ENCODE peak calls at places on chromosomes 13 and 19, in eight cellular contexts. One of them, this sample, is unnamed.

GRCh38 chr13:50085063-50085462 is 69.8 kb downstream of the KCNRG start:
- DNase-seq in AG20443: peak; percentile 9
- DNase-seq in choroid plexus epithelial cell: peak; percentile 64
- DNase-seq in stimulated activated CD4-positive, alpha-beta T cell treated with anti-CD3 and anti-CD28 coated beads, Interleukin-1b, Interleukin-23, amount 100 ng/mL, for 24 hours: no peak
- DNase-seq in EL: peak; percentile 56
- DNase-seq in cardiac muscle cell: peak; percentile 67
- DNase-seq in fibroblast of pulmonary artery: peak; percentile 68
- DNase-seq in SW480: peak; percentile 33
- DNase-seq in this sample: no peak

GRCh38 chr13:90553167-90553566 is 794.3 kb upstream of the MIR17HG start:
- DNase-seq in SW480: no peak
- DNase-seq in fibroblast of pulmonary artery: no peak
- DNase-seq in EL: no peak
- DNase-seq in stimulated activated CD4-positive, alpha-beta T cell treated with anti-CD3 and anti-CD28 coated beads, Interleukin-1b, Interleukin-23, amount 100 ng/mL, for 24 hours: no peak
- DNase-seq in choroid plexus epithelial cell: no peak
- DNase-seq in cardiac muscle cell: no peak
- DNase-seq in AG20443: no peak
- DNase-seq in this sample: no peak

GRCh38 chr13:70568571-70568970 is 460.3 kb upstream of the KLHL1 start:
- DNase-seq in fibroblast of pulmonary artery: peak; percentile 64
- DNase-seq in choroid plexus epithelial cell: peak; percentile 76
- DNase-seq in AG20443: peak; percentile 35
- DNase-seq in stimulated activated CD4-positive, alpha-beta T cell treated with anti-CD3 and anti-CD28 coated beads, Interleukin-1b, Interleukin-23, amount 100 ng/mL, for 24 hours: no peak
- DNase-seq in cardiac muscle cell: peak; percentile 53
- DNase-seq in EL: peak; percentile 2
- DNase-seq in SW480: peak; percentile 52
- DNase-seq in this sample: peak; percentile 2

GRCh38 chr19:30870861-30871260 is 478.4 kb downstream of the TSHZ3 start:
- DNase-seq in fibroblast of pulmonary artery: no peak
- DNase-seq in EL: peak; percentile 1
- DNase-seq in SW480: no peak
- DNase-seq in AG20443: no peak
- DNase-seq in choroid plexus epithelial cell: peak; percentile 4
- DNase-seq in stimulated activated CD4-positive, alpha-beta T cell treated with anti-CD3 and anti-CD28 coated beads, Interleukin-1b, Interleukin-23, amount 100 ng/mL, for 24 hours: no peak
- DNase-seq in cardiac muscle cell: peak; percentile 0
- DNase-seq in this sample: no peak

GRCh38 chr19:48529156-48529555 is 17.5 kb upstream of the LMTK3 start:
- DNase-seq in choroid plexus epithelial cell: no peak
- DNase-seq in stimulated activated CD4-positive, alpha-beta T cell treated with anti-CD3 and anti-CD28 coated beads, Interleukin-1b, Interleukin-23, amount 100 ng/mL, for 24 hours: no peak
- DNase-seq in AG20443: no peak
- DNase-seq in SW480: no peak
- DNase-seq in cardiac muscle cell: no peak
- DNase-seq in fibroblast of pulmonary artery: no peak
- DNase-seq in EL: no peak
- DNase-seq in this sample: no peak

GRCh38 chr19:3932931-3933810 is at the start of gene NMRK2:
- DNase-seq in EL: no peak
- DNase-seq in SW480: no peak
- DNase-seq in AG20443: no peak
- DNase-seq in choroid plexus epithelial cell: no peak
- DNase-seq in stimulated activated CD4-positive, alpha-beta T cell treated with anti-CD3 and anti-CD28 coated beads, Interleukin-1b, Interleukin-23, amount 100 ng/mL, for 24 hours: no peak
- DNase-seq in cardiac muscle cell: no peak
- DNase-seq in fibroblast of pulmonary artery: no peak
- DNase-seq in this sample: no peak

GRCh38 chr19:13817615-13818371 is 22.6 kb downstream of the ZSWIM4 start:
- DNase-seq in EL: no peak
- DNase-seq in cardiac muscle cell: no peak
- DNase-seq in stimulated activated CD4-positive, alpha-beta T cell treated with anti-CD3 and anti-CD28 coated beads, Interleukin-1b, Interleukin-23, amount 100 ng/mL, for 24 hours: no peak
- DNase-seq in choroid plexus epithelial cell: no peak
- DNase-seq in fibroblast of pulmonary artery: no peak
- DNase-seq in SW480: peak; percentile 83
- DNase-seq in AG20443: no peak
- DNase-seq in this sample: no peak

GRCh38 chr13:93080587-93080986 is 146.0 kb upstream of the GPC6 start:
- DNase-seq in cardiac muscle cell: peak; percentile 59
- DNase-seq in AG20443: no peak
- DNase-seq in fibroblast of pulmonary artery: peak; percentile 66
- DNase-seq in EL: peak; percentile 8
- DNase-seq in SW480: peak; percentile 37
- DNase-seq in stimulated activated CD4-positive, alpha-beta T cell treated with anti-CD3 and anti-CD28 coated beads, Interleukin-1b, Interleukin-23, amount 100 ng/mL, for 24 hours: no peak
- DNase-seq in choroid plexus epithelial cell: peak; percentile 80
- DNase-seq in this sample: no peak

GRCh38 chr13:95235944-95236343 is 65.3 kb downstream of the ABCC4 start:
- DNase-seq in AG20443: no peak
- DNase-seq in stimulated activated CD4-positive, alpha-beta T cell treated with anti-CD3 and anti-CD28 coated beads, Interleukin-1b, Interleukin-23, amount 100 ng/mL, for 24 hours: no peak
- DNase-seq in choroid plexus epithelial cell: no peak
- DNase-seq in fibroblast of pulmonary artery: no peak
- DNase-seq in cardiac muscle cell: no peak
- DNase-seq in SW480: no peak
- DNase-seq in EL: no peak
- DNase-seq in this sample: no peak

GRCh38 chr19:2519482-2519881 is 43.6 kb downstream of the GADD45B start:
- DNase-seq in AG20443: no peak
- DNase-seq in EL: no peak
- DNase-seq in choroid plexus epithelial cell: no peak
- DNase-seq in SW480: no peak
- DNase-seq in cardiac muscle cell: no peak
- DNase-seq in stimulated activated CD4-positive, alpha-beta T cell treated with anti-CD3 and anti-CD28 coated beads, Interleukin-1b, Interleukin-23, amount 100 ng/mL, for 24 hours: no peak
- DNase-seq in fibroblast of pulmonary artery: no peak
- DNase-seq in this sample: no peak

GRCh38 chr13:25630327-25630726 is 258.6 kb downstream of the ATP8A2 start:
- DNase-seq in SW480: no peak
- DNase-seq in fibroblast of pulmonary artery: no peak
- DNase-seq in choroid plexus epithelial cell: no peak
- DNase-seq in stimulated activated CD4-positive, alpha-beta T cell treated with anti-CD3 and anti-CD28 coated beads, Interleukin-1b, Interleukin-23, amount 100 ng/mL, for 24 hours: no peak
- DNase-seq in EL: no peak
- DNase-seq in cardiac muscle cell: no peak
- DNase-seq in AG20443: no peak
- DNase-seq in this sample: no peak

GRCh38 chr19:6866646-6867255 is 20.6 kb upstream of the ADGRE1 start:
- DNase-seq in cardiac muscle cell: no peak
- DNase-seq in EL: no peak
- DNase-seq in choroid plexus epithelial cell: no peak
- DNase-seq in fibroblast of pulmonary artery: no peak
- DNase-seq in stimulated activated CD4-positive, alpha-beta T cell treated with anti-CD3 and anti-CD28 coated beads, Interleukin-1b, Interleukin-23, amount 100 ng/mL, for 24 hours: no peak
- DNase-seq in SW480: no peak
- DNase-seq in AG20443: no peak
- DNase-seq in this sample: no peak

GRCh38 chr19:2820112-2820702 is 539 bp downstream of the ZNF554 start:
- DNase-seq in cardiac muscle cell: no peak
- DNase-seq in AG20443: peak; percentile 31
- DNase-seq in fibroblast of pulmonary artery: no peak
- DNase-seq in EL: peak; percentile 26
- DNase-seq in choroid plexus epithelial cell: no peak
- DNase-seq in stimulated activated CD4-positive, alpha-beta T cell treated with anti-CD3 and anti-CD28 coated beads, Interleukin-1b, Interleukin-23, amount 100 ng/mL, for 24 hours: no peak
- DNase-seq in SW480: no peak
- DNase-seq in this sample: peak; percentile 42

GRCh38 chr13:100089633-100090032 is 740 bp downstream of the PCCA start:
- DNase-seq in stimulated activated CD4-positive, alpha-beta T cell treated with anti-CD3 and anti-CD28 coated beads, Interleukin-1b, Interleukin-23, amount 100 ng/mL, for 24 hours: no peak
- DNase-seq in cardiac muscle cell: peak; percentile 12
- DNase-seq in EL: peak; percentile 11
- DNase-seq in choroid plexus epithelial cell: peak; percentile 34
- DNase-seq in fibroblast of pulmonary artery: no peak
- DNase-seq in SW480: peak; percentile 44
- DNase-seq in AG20443: peak; percentile 14
- DNase-seq in this sample: peak; percentile 21

GRCh38 chr13:51158923-51159322 is 47.8 kb upstream of the C13orf42 start:
- DNase-seq in EL: no peak
- DNase-seq in choroid plexus epithelial cell: no peak
- DNase-seq in fibroblast of pulmonary artery: peak; percentile 16
- DNase-seq in cardiac muscle cell: peak; percentile 38
- DNase-seq in AG20443: peak; percentile 37
- DNase-seq in stimulated activated CD4-positive, alpha-beta T cell treated with anti-CD3 and anti-CD28 coated beads, Interleukin-1b, Interleukin-23, amount 100 ng/mL, for 24 hours: no peak
- DNase-seq in SW480: no peak
- DNase-seq in this sample: peak; percentile 45

GRCh38 chr13:75384881-75385707 is 96.9 kb downstream of the TBC1D4 start:
- DNase-seq in cardiac muscle cell: no peak
- DNase-seq in SW480: no peak
- DNase-seq in AG20443: no peak
- DNase-seq in choroid plexus epithelial cell: no peak
- DNase-seq in fibroblast of pulmonary artery: no peak
- DNase-seq in EL: no peak
- DNase-seq in stimulated activated CD4-positive, alpha-beta T cell treated with anti-CD3 and anti-CD28 coated beads, Interleukin-1b, Interleukin-23, amount 100 ng/mL, for 24 hours: no peak
- DNase-seq in this sample: no peak

GRCh38 chr13:95734124-95734523 is 57.2 kb downstream of the DNAJC3 start:
- DNase-seq in cardiac muscle cell: no peak
- DNase-seq in EL: no peak
- DNase-seq in fibroblast of pulmonary artery: no peak
- DNase-seq in AG20443: no peak
- DNase-seq in SW480: no peak
- DNase-seq in choroid plexus epithelial cell: no peak
- DNase-seq in stimulated activated CD4-positive, alpha-beta T cell treated with anti-CD3 and anti-CD28 coated beads, Interleukin-1b, Interleukin-23, amount 100 ng/mL, for 24 hours: no peak
- DNase-seq in this sample: no peak

GRCh38 chr19:48569814-48570213 is 17.8 kb downstream of the SULT2B1 start:
- DNase-seq in SW480: no peak
- DNase-seq in cardiac muscle cell: peak; percentile 24
- DNase-seq in AG20443: no peak
- DNase-seq in stimulated activated CD4-positive, alpha-beta T cell treated with anti-CD3 and anti-CD28 coated beads, Interleukin-1b, Interleukin-23, amount 100 ng/mL, for 24 hours: no peak
- DNase-seq in fibroblast of pulmonary artery: no peak
- DNase-seq in choroid plexus epithelial cell: no peak
- DNase-seq in EL: no peak
- DNase-seq in this sample: no peak

GRCh38 chr19:40921005-40921897 is 39.2 kb upstream of the CYP2A7 start:
- DNase-seq in choroid plexus epithelial cell: peak; percentile 33
- DNase-seq in fibroblast of pulmonary artery: no peak
- DNase-seq in EL: peak; percentile 22
- DNase-seq in cardiac muscle cell: peak; percentile 8
- DNase-seq in stimulated activated CD4-positive, alpha-beta T cell treated with anti-CD3 and anti-CD28 coated beads, Interleukin-1b, Interleukin-23, amount 100 ng/mL, for 24 hours: no peak
- DNase-seq in SW480: peak; percentile 32
- DNase-seq in AG20443: no peak
- DNase-seq in this sample: no peak

GRCh38 chr13:29749401-29750177 is 100.8 kb downstream of the UBL3 start:
- DNase-seq in choroid plexus epithelial cell: peak; percentile 51
- DNase-seq in cardiac muscle cell: no peak
- DNase-seq in stimulated activated CD4-positive, alpha-beta T cell treated with anti-CD3 and anti-CD28 coated beads, Interleukin-1b, Interleukin-23, amount 100 ng/mL, for 24 hours: no peak
- DNase-seq in EL: no peak
- DNase-seq in fibroblast of pulmonary artery: peak; percentile 4
- DNase-seq in AG20443: peak; percentile 18
- DNase-seq in SW480: no peak
- DNase-seq in this sample: peak; percentile 15

GRCh38 chr13:64369121-64369520 is 2861.0 kb downstream of the PCDH9 start:
- DNase-seq in cardiac muscle cell: peak; percentile 6
- DNase-seq in stimulated activated CD4-positive, alpha-beta T cell treated with anti-CD3 and anti-CD28 coated beads, Interleukin-1b, Interleukin-23, amount 100 ng/mL, for 24 hours: no peak
- DNase-seq in SW480: no peak
- DNase-seq in EL: peak; percentile 2
- DNase-seq in AG20443: no peak
- DNase-seq in choroid plexus epithelial cell: peak; percentile 49
- DNase-seq in fibroblast of pulmonary artery: peak; percentile 41
- DNase-seq in this sample: no peak

GRCh38 chr19:53881482-53882390 is at the start of gene PRKCG:
- DNase-seq in EL: peak; percentile 30
- DNase-seq in AG20443: peak; percentile 55
- DNase-seq in fibroblast of pulmonary artery: no peak
- DNase-seq in choroid plexus epithelial cell: no peak
- DNase-seq in stimulated activated CD4-positive, alpha-beta T cell treated with anti-CD3 and anti-CD28 coated beads, Interleukin-1b, Interleukin-23, amount 100 ng/mL, for 24 hours: no peak
- DNase-seq in cardiac muscle cell: no peak
- DNase-seq in SW480: peak; percentile 77
- DNase-seq in this sample: peak; percentile 49

GRCh38 chr13:88592105-88592504 is 920.9 kb downstream of the SLITRK5 start:
- DNase-seq in cardiac muscle cell: no peak
- DNase-seq in choroid plexus epithelial cell: no peak
- DNase-seq in stimulated activated CD4-positive, alpha-beta T cell treated with anti-CD3 and anti-CD28 coated beads, Interleukin-1b, Interleukin-23, amount 100 ng/mL, for 24 hours: no peak
- DNase-seq in fibroblast of pulmonary artery: no peak
- DNase-seq in EL: no peak
- DNase-seq in AG20443: no peak
- DNase-seq in SW480: no peak
- DNase-seq in this sample: no peak

GRCh38 chr13:45162821-45163220 is 38.0 kb downstream of the KCTD4 start:
- DNase-seq in fibroblast of pulmonary artery: peak; percentile 92
- DNase-seq in choroid plexus epithelial cell: peak; percentile 85
- DNase-seq in AG20443: peak; percentile 77
- DNase-seq in SW480: no peak
- DNase-seq in EL: peak; percentile 78
- DNase-seq in stimulated activated CD4-positive, alpha-beta T cell treated with anti-CD3 and anti-CD28 coated beads, Interleukin-1b, Interleukin-23, amount 100 ng/mL, for 24 hours: no peak
- DNase-seq in cardiac muscle cell: peak; percentile 84
- DNase-seq in this sample: peak; percentile 64

GRCh38 chr13:113065406-113066141 is 40.0 kb upstream of the F7 start:
- DNase-seq in SW480: no peak
- DNase-seq in stimulated activated CD4-positive, alpha-beta T cell treated with anti-CD3 and anti-CD28 coated beads, Interleukin-1b, Interleukin-23, amount 100 ng/mL, for 24 hours: no peak
- DNase-seq in EL: no peak
- DNase-seq in choroid plexus epithelial cell: peak; percentile 18
- DNase-seq in AG20443: no peak
- DNase-seq in fibroblast of pulmonary artery: no peak
- DNase-seq in cardiac muscle cell: no peak
- DNase-seq in this sample: peak; percentile 52

GRCh38 chr13:27644302-27644701 is 22.6 kb downstream of the POLR1D start:
- DNase-seq in AG20443: peak; percentile 64
- DNase-seq in stimulated activated CD4-positive, alpha-beta T cell treated with anti-CD3 and anti-CD28 coated beads, Interleukin-1b, Interleukin-23, amount 100 ng/mL, for 24 hours: no peak
- DNase-seq in fibroblast of pulmonary artery: peak; percentile 70
- DNase-seq in SW480: no peak
- DNase-seq in cardiac muscle cell: peak; percentile 76
- DNase-seq in choroid plexus epithelial cell: peak; percentile 67
- DNase-seq in EL: peak; percentile 61
- DNase-seq in this sample: peak; percentile 43

GRCh38 chr13:39111145-39111544 is 72.9 kb downstream of the NHLRC3 start:
- DNase-seq in cardiac muscle cell: no peak
- DNase-seq in fibroblast of pulmonary artery: no peak
- DNase-seq in choroid plexus epithelial cell: no peak
- DNase-seq in stimulated activated CD4-positive, alpha-beta T cell treated with anti-CD3 and anti-CD28 coated beads, Interleukin-1b, Interleukin-23, amount 100 ng/mL, for 24 hours: no peak
- DNase-seq in SW480: no peak
- DNase-seq in EL: no peak
- DNase-seq in AG20443: no peak
- DNase-seq in this sample: no peak

GRCh38 chr13:76745246-76746200 is 140.7 kb downstream of the KCTD12 start:
- DNase-seq in EL: no peak
- DNase-seq in SW480: no peak
- DNase-seq in choroid plexus epithelial cell: peak; percentile 28
- DNase-seq in stimulated activated CD4-positive, alpha-beta T cell treated with anti-CD3 and anti-CD28 coated beads, Interleukin-1b, Interleukin-23, amount 100 ng/mL, for 24 hours: no peak
- DNase-seq in cardiac muscle cell: peak; percentile 55
- DNase-seq in fibroblast of pulmonary artery: peak; percentile 50
- DNase-seq in AG20443: no peak
- DNase-seq in this sample: no peak

GRCh38 chr13:112995395-112996091 is 26.5 kb downstream of the MCF2L start:
- DNase-seq in EL: no peak
- DNase-seq in cardiac muscle cell: no peak
- DNase-seq in AG20443: no peak
- DNase-seq in choroid plexus epithelial cell: no peak
- DNase-seq in SW480: peak; percentile 93
- DNase-seq in fibroblast of pulmonary artery: no peak
- DNase-seq in stimulated activated CD4-positive, alpha-beta T cell treated with anti-CD3 and anti-CD28 coated beads, Interleukin-1b, Interleukin-23, amount 100 ng/mL, for 24 hours: no peak
- DNase-seq in this sample: no peak